ENCODE peak calls at places on chromosomes 16 and 17, in five cellular contexts. X is IMR-90, O is GM23338, C is thoracic aorta, Z is colonic mucosa. E is an unnamed sample.

GRCh38 chr17:57735707-57736106 is 9.4 kb downstream of the CCDC182 start:
- DNase-seq in Z (no peak), C (no peak), X (no peak), O (peak; percentile 75), E (peak; percentile 7)

GRCh38 chr16:68064791-68065365 is 20.3 kb upstream of the NFATC3 start:
- DNase-seq in X (peak; percentile 91), O (peak; percentile 82), C (no peak), Z (peak; percentile 77), E (peak; percentile 71)

GRCh38 chr17:4582101-4582501 is 2.2 kb upstream of the SMTNL2 start:
- DNase-seq in C (no peak), X (no peak), Z (no peak), O (no peak), E (no peak)

GRCh38 chr17:43171761-43172487 is 910 bp downstream of the NBR1 start:
- DNase-seq in O (peak; percentile 34), C (no peak), Z (peak; percentile 56), X (peak; percentile 95), E (peak; percentile 93)

GRCh38 chr16:2483160-2483559 is 8.2 kb downstream of the TBC1D24 start:
- DNase-seq in C (no peak), X (peak; percentile 27), Z (no peak), O (no peak), E (no peak)

GRCh38 chr17:76107507-76107906 is 3.9 kb upstream of the EXOC7 start:
- DNase-seq in C (no peak), O (no peak), X (no peak), Z (no peak), E (peak; percentile 33)

GRCh38 chr17:45394913-45395568 is 37.6 kb downstream of the ARHGAP27 start:
- DNase-seq in Z (peak; percentile 70), C (no peak), X (peak; percentile 90), O (peak; percentile 97), E (peak; percentile 46)

GRCh38 chr17:17648762-17649161 is 32.5 kb upstream of the RAI1 start:
- DNase-seq in Z (no peak), C (no peak), O (no peak), X (no peak), E (no peak)

GRCh38 chr16:57091990-57092785 is at the start of gene CPNE2:
- DNase-seq in C (no peak), O (peak; percentile 55), X (peak; percentile 34), Z (peak; percentile 66), E (no peak)

DNA sequence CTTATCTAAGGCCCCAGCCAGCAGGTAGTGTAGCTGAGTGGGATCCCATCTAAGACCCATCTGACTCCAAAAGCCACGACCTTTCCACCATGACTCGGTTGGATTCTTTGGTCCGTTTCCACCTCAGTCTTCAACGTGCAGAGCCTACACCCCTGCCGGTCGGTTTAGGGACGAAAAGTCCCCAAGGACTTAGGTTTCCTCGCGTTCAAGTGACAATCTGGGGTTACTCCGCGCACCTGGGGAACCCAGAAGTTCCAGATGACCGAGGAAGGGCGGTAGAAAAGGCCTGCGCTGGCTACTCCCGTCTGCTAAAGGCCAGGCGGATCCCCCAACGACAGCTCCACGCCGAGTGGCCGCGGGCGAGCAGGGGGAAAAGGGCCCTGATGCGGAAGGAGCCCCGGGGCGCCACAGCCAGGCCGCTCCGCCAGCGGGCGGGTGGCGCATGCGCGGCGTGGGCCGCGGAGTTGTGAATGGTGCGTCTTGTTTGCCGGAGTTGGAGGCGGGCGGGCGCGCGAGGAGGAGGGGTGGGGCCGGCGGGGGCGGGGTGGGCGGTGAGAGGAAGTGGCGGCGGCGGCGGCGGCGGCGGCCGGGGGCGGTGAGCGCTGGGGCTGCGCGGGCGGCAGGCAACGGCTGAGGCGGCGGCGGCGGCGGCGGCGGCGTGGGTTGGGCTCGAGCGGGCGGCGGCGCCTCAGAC is at the start of gene CBFB:
- DNase-seq in O (peak; percentile 87), C (peak; percentile 69), X (peak; percentile 89), Z (peak; percentile 92), E (peak; percentile 64)
- TF ChIP-seq CTCF in O (no peak), C (no peak), X (peak; percentile 1), Z (no peak), E (no peak)

GRCh38 chr16:51113254-51114125 is 37.6 kb downstream of the SALL1 start:
- DNase-seq in X (no peak), O (peak; percentile 54), Z (no peak), C (no peak), E (no peak)
- H3K4me3 ChIP-seq in X (no peak overlapping the region), O (peak overlapping the region; percentile 63), Z (no peak overlapping the region), C (no peak overlapping the region), E (no peak overlapping the region)

GRCh38 chr17:48149174-48150106 is 41.9 kb downstream of the SNX11 start:
- DNase-seq in O (peak; percentile 85), C (no peak), X (no peak), Z (no peak), E (no peak)
- H3K27me3 ChIP-seq in O (no peaks in the 10 kb centered on the region), C (peaks cover 4% of the 10 kb centered on the region), X (peaks cover 82% of the 10 kb centered on the region), Z (no peaks in the 10 kb centered on the region), E (peaks cover 16% of the 10 kb centered on the region)

GRCh38 chr16:50563989-50564388 is 15.8 kb downstream of the NKD1 start:
- DNase-seq in X (no peak), C (no peak), O (no peak), Z (no peak), E (no peak)
- TF ChIP-seq CTCF in X (no peak), C (no peak), O (no peak), Z (no peak), E (no peak)

DNA sequence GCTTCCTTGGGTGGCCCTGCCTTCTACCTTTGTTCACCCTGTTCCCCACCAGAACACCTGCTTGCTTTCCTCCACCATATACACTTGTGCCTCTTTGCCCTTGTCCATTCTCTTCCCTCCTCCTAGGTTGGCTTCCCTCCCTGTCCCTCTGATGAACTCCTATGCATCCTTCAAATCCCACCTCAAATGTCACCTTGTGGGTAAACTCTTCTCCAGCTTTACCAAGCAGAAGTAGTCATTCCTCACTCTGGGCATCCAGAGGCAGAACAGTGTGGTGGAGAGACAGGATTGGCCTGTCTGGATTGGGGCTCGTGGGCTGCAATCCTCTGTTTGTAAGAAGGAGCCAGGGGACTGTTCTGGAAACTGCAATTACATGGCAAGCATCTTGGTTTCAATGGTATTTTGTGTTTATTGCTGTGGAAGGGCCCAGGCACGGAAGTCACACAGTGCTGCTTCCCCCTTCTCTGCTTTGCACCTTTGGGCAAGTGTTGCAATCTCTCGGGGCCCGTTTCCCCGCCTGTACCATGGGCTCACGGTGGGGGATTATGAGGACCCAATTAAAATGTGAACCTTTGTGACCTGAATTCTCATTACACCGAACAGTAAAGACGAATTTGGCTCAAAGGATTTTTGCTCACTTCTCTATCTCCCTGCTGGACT is 21.9 kb upstream of the NXPH3 start:
- DNase-seq in X (no peak), C (no peak), O (no peak), Z (no peak), E (no peak)
- H3K4me3 ChIP-seq in X (no peak overlapping the region), C (no peak overlapping the region), O (no peak overlapping the region), Z (no peak overlapping the region), E (no peak overlapping the region)

E was measured in bronchial epithelial cell.